ENCODE peak calls at places on chromosome 5, in ten cellular contexts. A is GM23338; G is T-helper 2 cell; E is heart right ventricle; K is hypothalamus; Z is T-helper 9 cell; W is choroid plexus epithelial cell; O is activated CD8-positive, alpha-beta memory T cell treated with anti-CD3 and anti-CD28 coated beads, Interleukin-2, amount 50 U/mL, for 4 hours; D is T-helper 1 cell; Q is T-cell. H is an unnamed sample.

GRCh38 chr5:117888688-117889087 is 1099.7 kb downstream of the DTWD2 start:
- DNase-seq in A (no peak), G (no peak), E (no peak), K (no peak), Z (no peak), W (peak; percentile 34), O (no peak), D (peak; percentile 1), Q (no peak), H (no peak)

GRCh38 chr5:117559005-117559844 is 984.6 kb upstream of the SEMA6A start:
- DNase-seq in A (no peak), G (no peak), E (no peak), K (no peak), Z (no peak), W (no peak), O (no peak), D (no peak), Q (no peak), H (no peak)

GRCh38 chr5:607541-608285 is 4.4 kb upstream of the CEP72 start:
- DNase-seq in A (no peak), G (no peak), E (no peak), K (no peak), Z (no peak), W (no peak), O (no peak), D (no peak), Q (no peak), H (no peak)

GRCh38 chr5:155943516-155944407 is 383.2 kb upstream of the SGCD start:
- DNase-seq in A (peak; percentile 77), G (peak; percentile 5), E (peak; percentile 31), K (no peak), Z (peak; percentile 4), W (peak; percentile 33), O (peak; percentile 17), D (peak; percentile 12), Q (no peak), H (peak; percentile 43)

GRCh38 chr5:83072946-83073345 is 4.2 kb downstream of the TMEM167A start:
- DNase-seq in A (no peak), G (no peak), E (no peak), K (no peak), Z (no peak), W (no peak), O (no peak), D (no peak), Q (no peak), H (no peak)

GRCh38 chr5:80975065-80975464 is 14.9 kb downstream of the RASGRF2 start:
- DNase-seq in A (no peak), G (no peak), E (no peak), K (no peak), Z (no peak), W (no peak), O (no peak), D (no peak), Q (no peak), H (no peak)

GRCh38 chr5:171857537-171857936 is 71.9 kb downstream of the SMIM23 start:
- DNase-seq in A (peak; percentile 29), G (no peak), E (no peak), K (no peak), Z (no peak), W (no peak), O (no peak), D (no peak), Q (no peak), H (no peak)

GRCh38 chr5:126234563-126235195 is 188.5 kb upstream of the GRAMD2B start:
- DNase-seq in A (peak; percentile 78), G (no peak), E (no peak), K (no peak), Z (no peak), W (peak; percentile 66), O (no peak), D (no peak), Q (no peak), H (no peak)

GRCh38 chr5:57174128-57174849 is 430 bp downstream of the GPBP1 start:
- DNase-seq in A (peak; percentile 62), G (peak; percentile 30), E (no peak), K (peak; percentile 41), Z (no peak), W (peak; percentile 42), O (no peak), D (peak; percentile 47), Q (no peak), H (no peak)

GRCh38 chr5:54862036-54862435 is 123.4 kb downstream of the ESM1 start:
- DNase-seq in A (no peak), G (no peak), E (no peak), K (no peak), Z (no peak), W (no peak), O (no peak), D (no peak), Q (no peak), H (no peak)

GRCh38 chr5:136089804-136090203 is 42.8 kb upstream of the SMAD5 start:
- DNase-seq in A (no peak), G (no peak), E (no peak), K (no peak), Z (no peak), W (no peak), O (no peak), D (no peak), Q (no peak), H (no peak)

GRCh38 chr5:170809551-170809950 is 26.0 kb downstream of the GABRP start:
- DNase-seq in A (peak; percentile 73), G (no peak), E (no peak), K (no peak), Z (no peak), W (peak; percentile 89), O (no peak), D (no peak), Q (no peak), H (peak; percentile 29)

H was measured in fibroblast of the conjunctiva.